ENCODE peak calls at places on chromosomes 16 and 17, in five cellular contexts. K is AG04449, Z is testis, Q is brain microvascular endothelial cell, S is left lung. R is an unnamed sample.
A peak's percentile ranks its signal among the peaks of the same experiment; 100 is the strongest.

GRCh38 chr16:72198021-72198420 is 26.1 kb upstream of the PMFBP1 start:
- DNase-seq in K (peak; percentile 49), S (peak; percentile 50), Z (peak; percentile 81), Q (peak; percentile 96), R (no peak)

GRCh38 chr17:30565073-30565935 is 88.1 kb downstream of the GOSR1 start:
- DNase-seq in S (no peak), Z (no peak), Q (no peak), K (no peak), R (no peak)

GRCh38 chr16:11164482-11165270 is 91.3 kb downstream of the SOCS1 start:
- DNase-seq in S (no peak), K (no peak), Q (no peak), Z (no peak), R (no peak)

GRCh38 chr17:40547079-40547784 is 18.0 kb downstream of the CCR7 start:
- DNase-seq in K (no peak), Q (no peak), Z (peak; percentile 12), S (no peak), R (peak; percentile 34)

GRCh38 chr17:32692179-32692578 is 184.7 kb downstream of the MYO1D start:
- DNase-seq in S (no peak), Q (no peak), Z (no peak), K (no peak), R (no peak)

GRCh38 chr17:78517421-78517820 is 59.8 kb downstream of the DNAH17 start:
- DNase-seq in S (no peak), Z (no peak), K (no peak), Q (no peak), R (no peak)

GRCh38 chr17:36640346-36640745 is 39.0 kb downstream of the MRM1 start:
- DNase-seq in Q (no peak), S (no peak), K (no peak), Z (no peak), R (no peak)

GRCh38 chr17:32621612-32622312 is 135.0 kb downstream of the CDK5R1 start:
- DNase-seq in Z (no peak), Q (peak; percentile 18), K (no peak), S (no peak), R (no peak)

GRCh38 chr17:43994272-43995149 is 9.9 kb upstream of the NAGS start:
- DNase-seq in Z (peak; percentile 78), Q (peak; percentile 56), S (peak; percentile 49), K (no peak), R (peak; percentile 77)

GRCh38 chr17:79082311-79083190 is 7.9 kb downstream of the ENGASE start:
- DNase-seq in K (no peak), S (no peak), Z (peak; percentile 41), Q (no peak), R (peak; percentile 62)

GRCh38 chr16:82782715-82783251 is 156.0 kb downstream of the CDH13 start:
- DNase-seq in S (no peak), Z (no peak), Q (no peak), K (no peak), R (no peak)

GRCh38 chr17:52148288-52148968 is 10.1 kb downstream of the CA10 start:
- DNase-seq in Q (no peak), Z (no peak), S (no peak), K (no peak), R (no peak)

GRCh38 chr17:19978206-19978802 is 676 bp upstream of the AKAP10 start:
- DNase-seq in S (peak; percentile 61), K (no peak), Q (no peak), Z (no peak), R (no peak)

GRCh38 chr17:66562119-66562518 is 259.7 kb downstream of the PRKCA start:
- DNase-seq in Q (no peak), Z (no peak), K (no peak), S (no peak), R (no peak)

GRCh38 chr17:81401727-81402529 is 6.7 kb downstream of the BAHCC1 start:
- DNase-seq in Q (no peak), K (no peak), Z (no peak), S (no peak), R (no peak)

GRCh38 chr17:81399481-81400153 is 4.4 kb downstream of the BAHCC1 start:
- DNase-seq in S (no peak), K (no peak), Q (no peak), Z (no peak), R (no peak)

GRCh38 chr17:81400154-81400938 is 5.1 kb downstream of the BAHCC1 start:
- DNase-seq in Q (no peak), S (no peak), Z (no peak), K (no peak), R (peak; percentile 75)

GRCh38 chr17:81402530-81402941 is 7.3 kb downstream of the BAHCC1 start:
- DNase-seq in Z (no peak), Q (no peak), K (no peak), S (no peak), R (no peak)

DNA sequence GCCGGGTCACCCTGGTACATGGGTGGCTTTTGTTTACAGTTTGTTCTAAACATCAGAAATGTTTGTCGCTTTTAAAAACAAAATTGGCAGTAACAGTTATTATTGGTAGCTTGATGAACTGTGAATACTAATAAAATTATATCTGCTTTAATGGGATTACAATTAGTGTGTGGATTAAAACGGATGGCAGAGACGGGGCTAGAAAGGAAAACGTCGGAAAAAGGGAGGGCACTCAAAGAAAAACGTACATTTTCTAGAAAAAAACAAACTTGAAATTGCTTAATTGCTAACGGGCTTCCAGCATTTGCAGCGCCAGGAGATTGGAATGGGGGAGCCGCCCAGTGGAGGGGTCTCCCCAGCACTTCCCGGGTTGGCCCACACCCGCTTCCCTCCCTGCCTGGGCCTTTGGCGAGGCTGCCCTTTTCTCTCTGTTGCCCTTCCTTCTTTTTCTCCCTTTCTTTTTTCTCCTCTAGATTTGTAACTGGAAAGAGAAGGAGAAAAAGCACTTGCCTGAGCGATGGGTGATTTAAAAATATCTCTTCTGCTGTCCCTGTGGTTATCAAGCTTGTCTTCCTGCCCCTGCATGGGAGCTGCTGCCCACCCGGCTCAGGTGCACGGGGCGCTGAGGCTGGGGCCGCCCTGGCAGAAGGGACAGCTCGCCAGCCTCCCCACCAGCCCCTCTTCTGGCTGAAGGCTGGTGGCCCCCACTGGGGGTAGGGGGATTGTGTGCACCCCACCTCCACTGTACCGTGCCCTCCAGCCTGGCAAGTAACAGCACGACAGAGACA is 5.9 kb downstream of the BAHCC1 start:
- DNase-seq in K (no peak), Z (no peak), Q (no peak), S (no peak), R (no peak)
- H3K4me3 ChIP-seq in K (peak overlapping the region; percentile 62), Z (peak overlapping the region; percentile 73), Q (peak overlapping the region; percentile 60), S (peak overlapping the region; percentile 72), R (no peak overlapping the region)

GRCh38 chr16:88519240-88519639 is 51.0 kb upstream of the ZC3H18 start:
- DNase-seq in Z (no peak), K (no peak), Q (no peak), S (no peak), R (no peak)
- H3K4me3 ChIP-seq in Z (no peak overlapping the region), K (no peak overlapping the region), Q (no peak overlapping the region), S (no peak overlapping the region), R (no peak overlapping the region)

GRCh38 chr16:29662729-29663019 is 373 bp upstream of the SPN start:
- DNase-seq in Q (no peak), S (no peak), Z (no peak), K (no peak), R (no peak)

GRCh38 chr16:29662000-29662728 is 883 bp upstream of the SPN start:
- DNase-seq in Z (no peak), S (no peak), K (no peak), Q (no peak), R (no peak)

GRCh38 chr16:29664133-29664912 is 1.3 kb downstream of the SPN start:
- DNase-seq in Z (no peak), K (no peak), S (peak; percentile 68), Q (no peak), R (peak; percentile 68)

GRCh38 chr16:29663020-29663828 is at the start of gene SPN:
- DNase-seq in Q (no peak), S (no peak), K (no peak), Z (no peak), R (no peak)

GRCh38 chr16:29663829-29664132 is 734 bp downstream of the SPN start:
- DNase-seq in Q (no peak), K (no peak), Z (no peak), S (no peak), R (no peak)
- H3K4me3 ChIP-seq in Q (no peak overlapping the region), K (no peak overlapping the region), Z (no peak overlapping the region), S (peak overlapping the region; percentile 44), R (no peak overlapping the region)

GRCh38 chr17:21167303-21167702 is 40.5 kb downstream of the DHRS7B start:
- DNase-seq in Z (no peak), S (no peak), Q (no peak), K (peak; percentile 7), R (no peak)
- H3K4me3 ChIP-seq in Z (no peak overlapping the region), S (no peak overlapping the region), Q (no peak overlapping the region), K (no peak overlapping the region), R (no peak overlapping the region)

GRCh38 chr17:75549246-75550138 is 24.0 kb downstream of the LLGL2 start:
- DNase-seq in Z (no peak), Q (no peak), S (peak; percentile 87), K (no peak), R (no peak)
- H3K4me3 ChIP-seq in Z (no peak overlapping the region), Q (no peak overlapping the region), S (no peak overlapping the region), K (no peak overlapping the region), R (no peak overlapping the region)

GRCh38 chr16:24698314-24698713 is 31.1 kb upstream of the TNRC6A start:
- DNase-seq in S (no peak), K (no peak), Z (no peak), Q (no peak), R (no peak)

GRCh38 chr16:24696699-24697098 is 32.8 kb upstream of the TNRC6A start:
- DNase-seq in Z (no peak), S (no peak), K (no peak), Q (no peak), R (no peak)

GRCh38 chr16:24701521-24701951 is 27.9 kb upstream of the TNRC6A start:
- DNase-seq in S (no peak), Q (no peak), Z (no peak), K (no peak), R (peak; percentile 49)

GRCh38 chr16:24700549-24701392 is 28.7 kb upstream of the TNRC6A start:
- DNase-seq in K (peak; percentile 94), S (peak; percentile 68), Z (peak; percentile 86), Q (peak; percentile 92), R (peak; percentile 47)

GRCh38 chr16:24699151-24699723 is 30.2 kb upstream of the TNRC6A start:
- DNase-seq in S (no peak), Z (no peak), K (no peak), Q (no peak), R (no peak)
- H3K4me3 ChIP-seq in S (no peak overlapping the region), Z (no peak overlapping the region), K (no peak overlapping the region), Q (no peak overlapping the region), R (no peak overlapping the region)

DNA sequence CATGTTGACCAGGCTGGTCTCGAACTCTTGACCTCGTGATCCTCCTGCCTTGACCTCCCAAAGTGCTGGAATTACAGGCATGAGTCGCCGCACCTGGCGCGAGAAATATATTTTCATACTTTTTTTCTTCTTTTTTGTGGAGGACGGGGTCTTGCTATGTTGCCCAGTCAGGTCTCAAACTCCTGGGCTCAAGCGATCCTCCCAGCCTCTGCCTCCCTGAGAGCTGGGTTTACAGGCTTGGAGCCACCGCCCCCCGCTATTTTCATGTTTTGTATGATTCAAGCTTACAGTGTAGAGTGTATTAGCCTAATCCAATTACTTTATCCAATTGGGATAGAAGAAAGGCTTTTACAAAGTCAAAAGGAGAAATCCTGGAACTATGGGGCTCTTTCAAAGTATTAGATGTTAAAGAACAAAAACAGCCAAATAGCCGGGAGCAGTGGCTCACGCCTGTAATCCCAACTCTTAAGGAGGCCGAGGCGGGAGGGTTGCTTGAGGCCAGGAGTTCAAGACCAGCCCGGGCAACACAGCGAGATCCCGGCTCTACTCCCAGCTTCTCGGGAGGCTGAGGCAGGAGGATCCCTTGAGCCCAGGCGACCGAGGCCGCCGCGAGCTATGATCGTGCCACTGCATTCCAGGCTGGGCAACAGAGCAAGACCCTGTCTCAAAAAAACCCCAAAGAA is 1.4 kb upstream of the MAP1LC3B start:
- DNase-seq in Z (no peak), S (no peak), Q (no peak), K (no peak), R (no peak)
- H3K4me3 ChIP-seq in Z (peak overlapping the region; percentile 85), S (peak overlapping the region; percentile 86), Q (no peak overlapping the region), K (peak overlapping the region; percentile 68), R (peak overlapping the region; percentile 54)